ENCODE peak calls at places on chromosomes 16 and 17, in four cellular contexts. A, F, Z and R are unnamed samples.

GRCh38 chr17:3043737-3044365 is 19.6 kb downstream of the OR1D5 start:
- DNase-seq in Z (peak), F (no peak), A (no peak), R (peak)

GRCh38 chr17:67608691-67609090 is 109.0 kb upstream of the NOL11 start:
- DNase-seq in Z (no peak), F (no peak), A (no peak), R (no peak)

GRCh38 chr17:46851029-46851741 is at the start of gene WNT9B:
- DNase-seq in A (no peak), F (no peak), Z (peak), R (no peak)

GRCh38 chr17:13813347-13814240 is 211.9 kb upstream of the HS3ST3A1 start:
- DNase-seq in F (no peak), A (no peak), Z (no peak), R (no peak)

GRCh38 chr17:29146369-29146972 is 33.7 kb downstream of the MYO18A start:
- DNase-seq in A (no peak), Z (no peak), F (no peak), R (no peak)

GRCh38 chr16:85472514-85472913 is 140.6 kb upstream of the GSE1 start:
- DNase-seq in F (no peak), A (no peak), Z (no peak), R (no peak)

GRCh38 chr17:7842950-7843535 is 9.0 kb downstream of the KDM6B start:
- DNase-seq in A (no peak), Z (no peak), F (no peak), R (peak)

GRCh38 chr17:45783593-45784292 is 377 bp upstream of the CRHR1 start:
- DNase-seq in Z (peak), A (peak), F (no peak), R (no peak)

GRCh38 chr17:61997649-61998048 is 67.4 kb downstream of the MED13 start:
- DNase-seq in Z (no peak), A (no peak), F (no peak), R (no peak)

GRCh38 chr16:50166511-50167500 is 13.7 kb downstream of the TENT4B start:
- DNase-seq in F (no peak), Z (no peak), A (no peak), R (no peak)

GRCh38 chr16:54178491-54178976 is 108.1 kb downstream of the IRX3 start:
- DNase-seq in Z (no peak), A (no peak), F (no peak), R (no peak)

GRCh38 chr16:79707867-79708266 is 107.3 kb upstream of the MAF start:
- DNase-seq in A (no peak), F (no peak), Z (no peak), R (no peak)

GRCh38 chr16:69481901-69482341 is 57.5 kb downstream of the CYB5B start:
- DNase-seq in Z (peak), A (no peak), F (no peak), R (no peak)

GRCh38 chr17:3867606-3868005 is 21.6 kb upstream of the NCBP3 start:
- DNase-seq in F (no peak), Z (no peak), A (no peak), R (no peak)

GRCh38 chr17:41284043-41284442 is 8.5 kb downstream of the KRTAP9-7 start:
- DNase-seq in Z (peak), F (no peak), A (no peak), R (no peak)

GRCh38 chr16:71479420-71479819 is 9.7 kb downstream of the ZNF19 start:
- DNase-seq in F (no peak), Z (peak), A (no peak), R (no peak)

GRCh38 chr16:70646260-70647241 is at the start of gene IL34:
- DNase-seq in F (no peak), Z (no peak), A (no peak), R (no peak)

GRCh38 chr16:11401161-11402050 is 56.1 kb downstream of the RMI2 start:
- DNase-seq in Z (no peak), F (no peak), A (no peak), R (no peak)

GRCh38 chr17:43753488-43754129 is 5.0 kb downstream of the SOST start:
- DNase-seq in A (no peak), F (peak), Z (peak), R (no peak)

GRCh38 chr17:19578545-19578944 is 44.9 kb downstream of the SLC47A1 start:
- DNase-seq in F (no peak), A (no peak), Z (no peak), R (no peak)

GRCh38 chr17:44222112-44222869 is 2.8 kb upstream of the UBTF start:
- DNase-seq in A (no peak), Z (peak), F (no peak), R (no peak)

GRCh38 chr16:56294599-56294998 is 103.3 kb downstream of the GNAO1 start:
- DNase-seq in Z (no peak), F (no peak), A (no peak), R (no peak)

GRCh38 chr17:292531-293382 is 59.9 kb downstream of the RPH3AL start:
- DNase-seq in F (no peak), Z (no peak), A (no peak), R (no peak)

GRCh38 chr17:81528651-81529436 is 667 bp downstream of the FSCN2 start:
- DNase-seq in Z (no peak), F (no peak), A (no peak), R (no peak)

GRCh38 chr16:74226361-74226979 is 70.1 kb upstream of the PSMD7 start:
- DNase-seq in F (no peak), A (no peak), Z (no peak), R (no peak)

GRCh38 chr16:79599256-79599836 is 1.2 kb downstream of the MAF start:
- DNase-seq in A (peak), F (no peak), Z (no peak), R (no peak)

GRCh38 chr17:81315885-81316391 is 20.8 kb upstream of the SLC38A10 start:
- DNase-seq in A (no peak), F (no peak), Z (no peak), R (no peak)

GRCh38 chr17:27222515-27222914 is 71.4 kb upstream of the WSB1 start:
- DNase-seq in F (no peak), A (no peak), Z (no peak), R (no peak)

GRCh38 chr16:75566889-75567255 is 693 bp downstream of the GABARAPL2 start:
- DNase-seq in F (no peak), A (no peak), Z (peak), R (no peak)

DNA sequence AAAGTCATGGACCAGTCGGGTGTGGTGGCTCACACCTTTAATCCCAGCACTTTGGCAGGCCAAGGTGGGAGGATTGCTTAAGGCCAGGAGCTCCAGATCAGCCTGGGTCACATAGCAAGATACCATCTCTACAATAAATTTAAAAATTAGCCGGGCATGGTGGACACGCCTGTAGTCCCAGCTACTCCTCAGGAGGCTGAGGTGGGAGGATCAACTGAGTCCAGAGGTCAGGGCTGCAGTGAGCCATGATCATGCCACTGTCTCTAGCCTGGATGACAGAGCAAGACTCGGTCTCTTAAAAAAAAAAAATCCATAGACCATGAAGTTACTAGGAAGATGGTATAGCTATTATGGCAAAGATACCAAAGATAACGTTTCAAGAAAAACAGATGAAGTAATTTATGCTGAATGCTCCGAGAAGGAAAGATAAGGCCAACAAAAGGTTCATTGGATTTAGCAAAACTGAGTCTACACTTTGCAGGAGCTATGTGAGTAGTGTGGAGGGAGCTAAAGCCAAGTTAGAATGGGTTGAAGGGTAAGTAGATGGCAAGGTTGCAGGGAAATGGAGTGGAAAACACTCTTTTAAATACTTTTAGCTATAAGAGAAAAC is 11.7 kb downstream of the TRIM37 start:
- DNase-seq in F (no peak), Z (no peak), A (no peak), R (no peak)
- TF ChIP-seq SPI1 in F (no peak), Z (no peak), A (no peak), R (no peak)

DNA sequence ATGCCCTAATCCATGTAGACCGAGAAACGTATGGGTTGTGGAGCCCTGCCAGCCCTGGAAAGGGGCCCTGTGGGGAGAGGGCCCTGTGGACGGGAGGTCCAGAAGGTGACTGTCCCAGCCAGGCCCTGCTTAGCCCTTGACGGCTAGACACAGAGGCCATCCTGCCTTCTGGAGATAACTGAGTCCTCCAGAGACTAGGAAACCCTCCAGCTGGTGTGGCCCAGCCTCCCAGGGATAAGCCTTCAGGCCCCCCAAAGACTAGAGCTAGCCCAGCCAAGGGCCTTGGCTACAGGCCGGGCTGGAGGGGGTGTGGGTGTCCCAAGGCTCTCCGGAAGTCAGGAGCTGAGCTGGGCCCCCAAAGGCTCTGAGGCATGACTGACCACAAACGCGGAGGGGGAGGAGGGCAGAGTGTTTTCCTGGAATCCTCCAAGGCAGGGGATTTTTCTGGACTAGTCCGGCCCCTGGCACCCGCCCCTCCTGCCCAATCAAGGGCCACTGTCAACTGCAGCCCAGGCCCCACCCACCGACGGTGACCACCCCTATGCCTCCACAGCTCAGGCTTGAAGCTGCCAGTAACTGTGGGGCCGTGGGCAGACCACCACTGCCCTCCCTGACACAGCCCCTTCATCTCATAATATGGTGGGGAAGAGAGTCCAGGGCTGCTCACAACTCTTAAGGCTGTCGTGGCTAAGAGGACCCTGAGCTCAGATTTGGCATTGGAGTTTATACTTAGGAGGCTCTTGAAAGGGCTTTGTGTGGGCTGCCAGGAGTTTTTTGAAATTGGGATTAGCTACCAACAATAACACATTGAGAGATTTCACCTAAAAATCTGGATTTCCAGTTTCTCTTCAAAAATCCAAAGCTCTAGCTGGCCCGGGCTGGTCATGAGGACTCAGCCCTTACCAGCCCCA is 823 bp upstream of the VASN start:
- DNase-seq in A (no peak), Z (peak), F (no peak), R (no peak)
- TF ChIP-seq SPI1 in A (no peak), Z (no peak), F (no peak), R (no peak)

DNA sequence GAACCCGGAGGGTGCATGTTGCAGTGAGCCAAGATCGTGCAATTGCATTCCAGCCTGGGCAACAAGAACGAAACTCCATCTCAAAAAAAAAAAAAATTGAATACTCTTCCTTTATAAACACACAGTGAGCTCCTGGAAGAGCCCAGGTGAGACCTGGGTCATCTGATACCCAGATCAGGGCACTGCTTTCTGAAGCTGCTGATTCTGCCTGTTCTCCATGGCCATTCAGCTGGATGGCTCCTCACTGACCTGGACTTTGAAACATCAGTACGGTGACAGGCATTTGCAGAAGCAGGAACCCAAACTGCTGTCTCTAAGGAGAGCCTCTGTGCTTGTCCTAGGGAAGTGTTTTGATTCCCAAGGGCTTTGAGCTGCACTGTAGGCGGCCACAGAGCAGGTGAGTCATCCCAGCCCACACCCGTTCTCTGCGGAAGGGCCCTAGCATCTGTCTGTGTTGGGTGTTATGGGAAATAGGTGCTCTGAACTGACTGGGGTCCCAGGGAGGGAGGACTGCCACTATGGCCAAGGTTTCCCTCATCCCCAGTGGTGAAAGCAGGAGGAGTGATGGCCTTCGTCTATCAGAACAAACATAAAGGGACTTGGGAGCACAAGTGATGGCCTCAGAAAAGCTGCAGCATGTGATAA is 60.7 kb upstream of the ADCY9 start:
- DNase-seq in Z (peak), F (peak), A (peak), R (peak)
- TF ChIP-seq SPI1 in Z (peak), F (peak), A (peak), R (no peak)

DNA sequence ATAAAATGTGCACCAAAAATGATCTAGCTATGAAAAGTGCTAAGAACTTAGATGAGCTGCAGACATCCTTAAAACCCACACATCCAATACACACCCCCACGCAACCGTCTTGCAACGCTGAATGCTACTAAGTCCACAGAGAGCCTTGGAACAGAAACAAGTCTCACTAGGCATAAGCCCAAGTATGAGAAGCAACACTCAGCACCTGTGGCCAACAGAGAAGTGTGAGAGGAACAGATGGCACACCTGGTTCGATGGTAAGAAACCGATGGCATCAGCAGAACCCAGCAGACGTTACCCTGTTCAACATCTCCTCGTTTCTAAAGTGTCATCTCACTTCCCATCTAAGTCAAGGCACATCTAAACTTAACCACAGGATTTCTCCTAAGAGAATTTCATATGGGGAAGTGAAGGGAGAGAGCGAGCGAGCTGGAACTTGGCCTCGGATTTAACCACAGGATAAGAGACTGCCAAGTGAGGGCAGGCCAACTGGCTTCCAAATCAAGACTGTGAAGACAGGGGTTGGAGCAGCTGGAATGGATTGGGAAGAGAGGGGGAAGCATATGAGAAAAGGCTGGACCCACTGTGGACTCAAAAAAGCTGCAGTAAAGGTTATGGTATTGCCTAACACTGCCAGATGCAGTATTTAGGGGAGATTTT is 41.0 kb downstream of the NXPH3 start:
- DNase-seq in F (no peak), Z (no peak), A (no peak), R (no peak)
- TF ChIP-seq SPI1 in F (no peak), Z (no peak), A (no peak), R (peak)

GRCh38 chr17:71033336-71033735 is 864.0 kb downstream of the KCNJ2 start:
- DNase-seq in F (no peak), Z (no peak), A (no peak), R (no peak)

GRCh38 chr17:71035226-71035625 is 865.9 kb downstream of the KCNJ2 start:
- DNase-seq in Z (no peak), F (no peak), A (no peak), R (no peak)

GRCh38 chr17:71029246-71029645 is 859.9 kb downstream of the KCNJ2 start:
- DNase-seq in A (no peak), F (no peak), Z (no peak), R (no peak)

DNA sequence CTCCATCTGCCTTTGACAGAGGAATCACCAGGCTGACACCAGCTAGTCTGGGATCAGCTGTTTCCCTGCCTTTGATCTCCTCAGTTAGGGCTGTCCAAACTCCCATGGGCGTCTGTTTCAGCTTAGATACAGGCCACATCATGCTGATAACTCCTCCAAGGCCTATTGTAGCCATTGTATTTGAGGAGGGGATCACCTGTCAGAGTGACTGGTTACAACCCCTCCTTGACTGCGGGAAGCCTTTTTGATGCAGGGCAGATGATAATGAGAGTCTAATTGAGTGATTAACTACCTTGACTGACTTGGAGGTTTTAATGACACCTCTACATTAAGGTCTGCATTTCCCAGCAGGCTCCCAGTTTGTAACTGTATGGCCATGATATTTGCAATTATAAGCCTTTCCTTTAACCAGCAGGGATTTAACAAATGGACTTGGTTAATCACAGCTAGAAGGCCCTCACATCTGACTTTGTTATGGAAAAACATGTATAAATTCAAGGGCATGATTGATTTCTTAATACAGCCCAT is 863.5 kb downstream of the KCNJ2 start:
- DNase-seq in Z (no peak), A (no peak), F (no peak), R (no peak)
- TF ChIP-seq SPI1 in Z (no peak), A (no peak), F (no peak), R (no peak)